ENCODE peak calls at places on chromosome 19, in five cellular contexts. I, K, S, E and U are unnamed samples.

GRCh38 chr19:9165256-9165655 is 13.5 kb upstream of the OR7D2 start:
- DNase-seq in E (peak; percentile 22), K (no peak), I (no peak), S (no peak), U (no peak)

GRCh38 chr19:5624154-5624663 is 1.3 kb downstream of the SAFB start:
- DNase-seq in I (peak; percentile 60), S (peak; percentile 22), K (peak; percentile 25), E (peak; percentile 61), U (no peak)

GRCh38 chr19:43667524-43668405 is 2.2 kb downstream of the PLAUR start:
- DNase-seq in E (peak; percentile 20), S (no peak), K (no peak), I (peak; percentile 57), U (peak; percentile 38)

GRCh38 chr19:35901055-35901644 is 810 bp upstream of the NFKBID start:
- DNase-seq in K (no peak), E (peak; percentile 51), I (no peak), S (no peak), U (no peak)

GRCh38 chr19:38452430-38453366 is 19.2 kb downstream of the RYR1 start:
- DNase-seq in K (no peak), S (no peak), I (no peak), E (no peak), U (no peak)

GRCh38 chr19:5036733-5037681 is 68.1 kb downstream of the KDM4B start:
- DNase-seq in S (peak; percentile 57), I (no peak), K (no peak), E (peak; percentile 72), U (no peak)

GRCh38 chr19:8618751-8619150 is 8.2 kb upstream of the ADAMTS10 start:
- DNase-seq in S (no peak), E (no peak), K (no peak), I (no peak), U (no peak)

GRCh38 chr19:47049307-47049700 is 880 bp upstream of the TMEM160 start:
- DNase-seq in I (no peak), E (peak; percentile 44), S (no peak), K (no peak), U (no peak)

GRCh38 chr19:47658431-47659383 is 49.8 kb downstream of the BICRA start:
- DNase-seq in I (peak; percentile 30), K (no peak), S (no peak), E (no peak), U (no peak)

GRCh38 chr19:16351133-16351809 is 26.6 kb downstream of the KLF2 start:
- DNase-seq in I (no peak), S (no peak), E (peak; percentile 54), K (no peak), U (no peak)

GRCh38 chr19:46975918-46976782 is 43.5 kb upstream of the NPAS1 start:
- DNase-seq in S (peak; percentile 90), I (peak; percentile 90), E (peak; percentile 93), K (no peak), U (peak; percentile 100)

GRCh38 chr19:35851213-35852028 is 883 bp downstream of the NPHS1 start:
- DNase-seq in K (peak; percentile 29), E (no peak), S (no peak), I (no peak), U (no peak)

GRCh38 chr19:57655443-57655842 is 13.3 kb upstream of the ZSCAN4 start:
- DNase-seq in E (no peak), K (no peak), S (no peak), I (no peak), U (no peak)

GRCh38 chr19:6376512-6377193 is 920 bp upstream of the PSPN start:
- DNase-seq in K (no peak), I (no peak), S (no peak), E (no peak), U (no peak)

GRCh38 chr19:13906525-13906904 is 514 bp downstream of the CC2D1A start:
- DNase-seq in S (peak; percentile 27), E (no peak), I (peak; percentile 64), K (peak; percentile 32), U (no peak)

GRCh38 chr19:18202759-18203407 is 959 bp downstream of the RAB3A start:
- DNase-seq in K (peak; percentile 27), I (no peak), S (peak; percentile 24), E (no peak), U (no peak)

GRCh38 chr19:35751839-35752745 is 3.7 kb downstream of the LIN37 start:
- DNase-seq in I (no peak), K (no peak), E (no peak), S (no peak), U (no peak)

GRCh38 chr19:49859838-49860715 is 7.3 kb downstream of the PNKP start:
- DNase-seq in I (no peak), K (no peak), S (no peak), E (no peak), U (no peak)
- H3K4me1 ChIP-seq in I (peaks cover 5% of the 10 kb centered on the region), K (peaks cover under 1% of the 10 kb centered on the region), S (peaks cover 7% of the 10 kb centered on the region), E (peaks cover 11% of the 10 kb centered on the region), U (peaks cover 3% of the 10 kb centered on the region)

DNA sequence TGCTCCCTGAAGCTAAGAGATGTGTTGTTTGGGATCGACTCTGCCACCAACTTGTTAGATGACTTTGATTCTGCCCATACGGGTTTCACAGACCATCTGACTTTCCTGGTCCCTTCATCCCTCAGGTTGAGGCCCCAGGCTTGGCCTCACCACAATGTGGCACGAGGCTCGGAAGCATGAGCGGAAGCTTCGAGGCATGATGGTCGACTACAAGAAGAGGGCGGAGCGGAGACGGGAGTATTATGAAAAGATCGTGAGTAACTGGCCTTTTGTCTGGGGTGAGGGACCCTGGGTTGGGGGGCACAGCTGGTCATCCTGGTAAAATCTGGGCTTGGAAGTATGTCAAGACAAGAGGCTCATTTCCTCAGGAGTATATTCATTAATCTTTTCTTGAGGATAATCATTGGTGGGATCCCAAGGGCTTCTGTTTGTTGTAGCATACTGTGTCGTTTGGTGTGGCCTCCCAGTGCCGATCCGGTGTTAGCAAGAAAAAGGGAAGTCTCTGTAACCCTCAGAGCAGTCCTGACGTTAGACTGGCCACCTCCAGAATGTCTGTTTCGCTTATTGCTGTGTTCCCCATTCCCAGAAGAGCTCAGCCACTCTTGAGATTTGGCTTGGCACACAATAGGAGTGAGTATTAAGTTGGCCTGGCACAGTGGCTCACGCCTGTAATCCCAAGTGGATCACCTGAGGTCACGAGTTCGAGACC is 1.4 kb downstream of the CLASRP start:
- DNase-seq in E (no peak), S (no peak), I (no peak), K (no peak), U (no peak)
- H3K36me3 ChIP-seq in E (peaks cover 39% of the 10 kb centered on the region), S (peaks cover 66% of the 10 kb centered on the region), I (peaks cover 70% of the 10 kb centered on the region), K (peaks cover 26% of the 10 kb centered on the region), U (peaks cover 31% of the 10 kb centered on the region)

DNA sequence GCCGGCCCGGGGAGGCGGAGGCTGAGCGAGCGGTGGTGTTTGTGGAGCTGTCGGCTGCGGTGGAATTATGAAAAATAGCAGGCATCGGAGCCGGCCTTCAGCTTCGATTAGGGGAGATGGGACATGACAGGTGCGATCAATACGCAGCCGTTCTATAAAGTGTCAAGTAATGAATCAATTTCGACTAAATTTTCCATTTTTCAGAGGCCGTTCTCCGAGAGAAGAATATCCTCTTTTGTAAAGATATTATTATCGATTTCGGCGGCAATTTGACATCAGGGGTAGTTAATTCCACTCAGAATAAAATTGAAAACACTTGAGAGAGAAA is 4.8 kb upstream of the ERFL start:
- DNase-seq in K (no peak), E (no peak), S (no peak), I (no peak), U (no peak)
- H3K4me1 ChIP-seq in K (peaks cover 53% of the 10 kb centered on the region), E (peaks cover 17% of the 10 kb centered on the region), S (peaks cover 4% of the 10 kb centered on the region), I (peaks cover 11% of the 10 kb centered on the region), U (peaks cover 15% of the 10 kb centered on the region)

GRCh38 chr19:19651076-19651475 is 7.6 kb upstream of the GMIP start:
- DNase-seq in S (peak; percentile 64), I (no peak), K (no peak), E (no peak), U (no peak)
- H3K36me3 ChIP-seq in S (peaks cover 100% of the 10 kb centered on the region), I (peaks cover 100% of the 10 kb centered on the region), K (peaks cover 67% of the 10 kb centered on the region), E (peaks cover 80% of the 10 kb centered on the region), U (peaks cover 93% of the 10 kb centered on the region)

GRCh38 chr19:662207-662961 is 630 bp downstream of the RNF126 start:
- DNase-seq in I (peak; percentile 80), S (no peak), E (peak; percentile 38), K (peak; percentile 75), U (no peak)

GRCh38 chr19:664913-665443 is 2.0 kb upstream of the RNF126 start:
- DNase-seq in I (peak; percentile 86), K (peak; percentile 84), S (peak; percentile 80), E (peak; percentile 70), U (peak; percentile 86)

GRCh38 chr19:663682-664117 is 686 bp upstream of the RNF126 start:
- DNase-seq in I (no peak), K (no peak), S (no peak), E (no peak), U (no peak)

GRCh38 chr19:661427-662196 is 1.4 kb downstream of the RNF126 start:
- DNase-seq in K (peak; percentile 70), E (no peak), I (no peak), S (no peak), U (no peak)

DNA sequence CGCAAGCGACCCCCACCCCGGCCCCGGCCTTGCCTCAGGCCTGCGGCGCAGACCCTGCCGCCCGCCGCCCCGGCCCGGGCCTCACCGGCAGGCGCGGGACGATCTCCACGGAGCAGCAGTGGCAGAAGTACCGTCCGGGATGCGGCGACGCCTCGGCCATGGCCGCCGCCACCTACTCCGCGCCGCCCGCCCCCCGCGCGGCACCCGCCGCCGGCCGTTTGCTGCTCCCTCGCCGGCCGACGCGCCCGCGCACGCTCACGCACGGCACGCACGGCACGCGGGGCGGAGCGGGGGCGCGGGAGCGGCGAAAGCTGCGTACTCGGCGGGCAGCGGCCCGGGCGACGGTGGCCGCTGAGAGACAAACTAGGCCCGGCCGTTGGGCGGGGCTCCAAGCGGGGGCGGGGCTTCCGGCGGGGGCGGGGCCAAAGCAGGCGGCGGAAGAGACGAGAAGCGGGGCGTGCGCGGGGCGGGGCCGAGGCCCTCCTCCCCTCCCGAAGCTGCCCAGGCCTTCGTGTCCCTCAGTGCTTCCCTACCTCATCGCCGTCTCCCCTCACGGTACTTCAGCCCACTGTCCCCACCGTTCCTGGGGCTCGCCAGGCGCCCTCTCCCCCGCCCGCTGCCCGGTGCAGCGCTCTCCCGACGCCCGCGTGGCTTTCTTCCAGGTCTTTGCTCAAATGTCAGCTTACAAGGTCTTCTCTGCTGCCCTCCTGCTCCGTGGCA is at the start of gene RNF126:
- DNase-seq in S (peak; percentile 91), K (peak; percentile 92), E (peak; percentile 88), I (peak; percentile 94), U (peak; percentile 87)
- H3K4me1 ChIP-seq in S (peaks cover 51% of the 10 kb centered on the region), K (peaks cover 45% of the 10 kb centered on the region), E (peaks cover 14% of the 10 kb centered on the region), I (peaks cover 58% of the 10 kb centered on the region), U (peaks cover 62% of the 10 kb centered on the region)